ENCODE peak calls at places on chromosome 22, in four cellular contexts. V is activated CD4-positive, alpha-beta T cell treated with anti-CD3 and anti-CD28 coated beads, Interleukin-2, amount 50 U/mL, for 48 hours; Z is activated naive CD4-positive, alpha-beta T cell treated with anti-CD3 and anti-CD28 coated beads, Interleukin-2, amount 50 U/mL, for 16 hours; S is AG04449. B is an unnamed sample.

GRCh38 chr22:33163815-33164214 is 105.6 kb upstream of the SYN3 start:
- DNase-seq in V (no peak), Z (no peak), S (no peak), B (no peak)

GRCh38 chr22:30564766-30565118 is 9.7 kb downstream of the GAL3ST1 start:
- DNase-seq in V (no peak), Z (no peak), S (no peak), B (no peak)

GRCh38 chr22:23047742-23048141 is 22.6 kb upstream of the GNAZ start:
- DNase-seq in V (no peak), Z (no peak), S (no peak), B (no peak)

GRCh38 chr22:44538071-44538470 is 40.0 kb upstream of the RTL6 start:
- DNase-seq in V (no peak), Z (no peak), S (no peak), B (no peak)

GRCh38 chr22:50498322-50498861 is 9.1 kb downstream of the LMF2 start:
- DNase-seq in V (peak), Z (peak), S (no peak), B (no peak)

GRCh38 chr22:31173386-31174145 is 13.6 kb downstream of the RNF185 start:
- DNase-seq in V (peak), Z (no peak), S (peak), B (peak)

GRCh38 chr22:36296690-36297089 is 43.8 kb downstream of the APOL1 start:
- DNase-seq in V (no peak), Z (no peak), S (no peak), B (no peak)

GRCh38 chr22:47015589-47016178 is 253.2 kb downstream of the TBC1D22A start:
- DNase-seq in V (no peak), Z (no peak), S (no peak), B (no peak)

GRCh38 chr22:40044870-40045834 is 50.4 kb downstream of the FAM83F start:
- DNase-seq in V (peak), Z (peak), S (no peak), B (no peak)

GRCh38 chr22:32827061-32827602 is 25.6 kb downstream of the TIMP3 start:
- DNase-seq in V (no peak), Z (no peak), S (no peak), B (no peak)

GRCh38 chr22:37260939-37261338 is 16.9 kb upstream of the RAC2 start:
- DNase-seq in V (peak), Z (peak), S (no peak), B (no peak)

GRCh38 chr22:40487663-40488249 is 117.4 kb downstream of the SGSM3 start:
- DNase-seq in V (no peak), Z (no peak), S (no peak), B (no peak)

GRCh38 chr22:23286296-23286695 is 106.0 kb downstream of the BCR start:
- DNase-seq in V (no peak), Z (no peak), S (no peak), B (no peak)

GRCh38 chr22:24324137-24324536 is 53.5 kb downstream of the SPECC1L start:
- DNase-seq in V (no peak), Z (no peak), S (no peak), B (no peak)

GRCh38 chr22:17853066-17853465 is 78.8 kb upstream of the BID start:
- DNase-seq in V (no peak), Z (no peak), S (no peak), B (no peak)

GRCh38 chr22:18000441-18001039 is 23.8 kb downstream of the MICAL3 start:
- DNase-seq in V (peak), Z (peak), S (no peak), B (no peak)

GRCh38 chr22:23225724-23226496 is 45.6 kb downstream of the BCR start:
- DNase-seq in V (no peak), Z (no peak), S (no peak), B (no peak)

GRCh38 chr22:30045001-30045887 is 35.0 kb upstream of the HORMAD2 start:
- DNase-seq in V (no peak), Z (no peak), S (no peak), B (no peak)

GRCh38 chr22:19772673-19773469 is 12.3 kb downstream of the TBX1 start:
- DNase-seq in V (no peak), Z (no peak), S (no peak), B (no peak)

GRCh38 chr22:24555496-24556253 is at the start of gene SNRPD3:
- DNase-seq in V (peak), Z (peak), S (peak), B (peak)

GRCh38 chr22:36860821-36861659 is at the start of gene NCF4:
- DNase-seq in V (peak), Z (no peak), S (no peak), B (no peak)

GRCh38 chr22:27641049-27641790 is 160.3 kb downstream of the MN1 start:
- DNase-seq in V (no peak), Z (no peak), S (no peak), B (no peak)

GRCh38 chr22:23267225-23268043 is 87.1 kb downstream of the BCR start:
- DNase-seq in V (no peak), Z (no peak), S (no peak), B (no peak)

GRCh38 chr22:38108561-38109319 is 1.7 kb downstream of the BAIAP2L2 start:
- DNase-seq in V (no peak), Z (no peak), S (no peak), B (no peak)

GRCh38 chr22:49564666-49565515 is 262.8 kb downstream of the BRD1 start:
- DNase-seq in V (no peak), Z (no peak), S (no peak), B (no peak)

GRCh38 chr22:49862408-49862776 is 8.7 kb downstream of the ZBED4 start:
- DNase-seq in V (no peak), Z (no peak), S (no peak), B (no peak)

GRCh38 chr22:37741312-37741795 is 44.5 kb downstream of the TRIOBP start:
- DNase-seq in V (no peak), Z (no peak), S (peak), B (peak)

GRCh38 chr22:40258463-40259046 is 80.8 kb downstream of the TNRC6B start:
- DNase-seq in V (no peak), Z (no peak), S (no peak), B (no peak)

B was measured in BJ.